ENCODE peak calls at places on chromosomes 7 and 10, in four cellular contexts. C is GM13977, P is HL-60, O is A549. V is an unnamed sample.

GRCh38 chr10:58177362-58177947 is 90.2 kb downstream of the IPMK start:
- DNase-seq in C (peak; percentile 7), P (no peak), O (peak; percentile 16), V (peak; percentile 24)

GRCh38 chr7:33722383-33723096 is 182.8 kb upstream of the BMPER start:
- DNase-seq in C (no peak), P (no peak), O (peak; percentile 73), V (no peak)

GRCh38 chr10:60951272-60951724 is 7.3 kb upstream of the RHOBTB1 start:
- DNase-seq in C (no peak), P (no peak), O (no peak), V (no peak)

GRCh38 chr7:102220929-102221850 is 65.5 kb upstream of the SH2B2 start:
- DNase-seq in C (no peak), P (no peak), O (no peak), V (no peak)

GRCh38 chr10:100315603-100316002 is 14.4 kb downstream of the PKD2L1 start:
- DNase-seq in C (no peak), P (no peak), O (no peak), V (no peak)

GRCh38 chr10:4062751-4063150 is 277.7 kb upstream of the KLF6 start:
- DNase-seq in C (no peak), P (no peak), O (no peak), V (no peak)

GRCh38 chr7:32262315-32262714 is 192.1 kb upstream of the PDE1C start:
- DNase-seq in C (no peak), P (no peak), O (no peak), V (no peak)

GRCh38 chr7:54477083-54477482 is 65.1 kb upstream of the VSTM2A start:
- DNase-seq in C (no peak), P (no peak), O (no peak), V (no peak)

GRCh38 chr7:96558530-96558929 is 151.1 kb downstream of the SEM1 start:
- DNase-seq in C (no peak), P (no peak), O (no peak), V (no peak)

GRCh38 chr10:129761573-129761972 is 202.5 kb downstream of the EBF3 start:
- DNase-seq in C (no peak), P (no peak), O (no peak), V (no peak)

GRCh38 chr10:34967411-34967880 is 122.7 kb downstream of the CUL2 start:
- DNase-seq in C (no peak), P (no peak), O (no peak), V (no peak)

GRCh38 chr7:100430450-100431285 is 1.0 kb downstream of the MEPCE start:
- DNase-seq in C (no peak), P (peak; percentile 49), O (no peak), V (no peak)

GRCh38 chr7:16916111-16916639 is 34.4 kb upstream of the AGR3 start:
- DNase-seq in C (no peak), P (no peak), O (no peak), V (no peak)

GRCh38 chr10:99394761-99395386 is 35.5 kb downstream of the GOT1 start:
- DNase-seq in C (no peak), P (no peak), O (no peak), V (no peak)

GRCh38 chr10:79178614-79179403 is 110.0 kb downstream of the ZMIZ1 start:
- DNase-seq in C (no peak), P (no peak), O (no peak), V (no peak)

GRCh38 chr7:154832557-154833138 is 170.3 kb downstream of the PAXIP1 start:
- DNase-seq in C (peak; percentile 35), P (peak; percentile 19), O (peak; percentile 22), V (peak; percentile 37)

GRCh38 chr7:7369134-7369533 is 166.5 kb downstream of the COL28A1 start:
- DNase-seq in C (no peak), P (no peak), O (no peak), V (no peak)

DNA sequence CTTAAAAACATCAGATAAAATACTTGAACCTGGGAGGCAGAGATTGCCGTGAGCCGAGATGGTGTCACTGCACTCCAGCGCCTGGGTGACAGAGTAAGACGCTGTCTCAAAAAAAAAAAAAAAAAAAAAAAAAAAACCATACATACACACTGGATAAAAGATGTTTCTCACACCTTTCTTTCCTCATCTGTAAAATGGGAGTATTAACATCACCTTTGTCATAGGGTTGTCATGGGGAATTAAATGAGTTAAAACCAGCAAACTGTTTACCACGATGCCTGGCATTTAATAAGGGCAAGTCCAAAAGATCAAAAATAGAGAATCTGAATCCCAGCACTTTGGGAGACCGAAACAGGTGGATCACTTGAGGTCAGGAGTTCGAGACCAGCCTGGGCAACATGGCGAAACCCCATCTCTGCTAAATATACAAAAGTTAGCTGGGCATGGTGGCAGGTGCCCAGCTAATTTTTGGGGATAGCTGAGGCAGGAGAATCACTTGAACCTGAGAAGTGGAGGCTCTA is 12.9 kb downstream of the LRRC20 start:
- DNase-seq in C (no peak), P (no peak), O (no peak), V (no peak)
- TF ChIP-seq CTCF in C (no peak), P (no peak), O (no peak), V (no peak)

GRCh38 chr10:110387983-110388681 is 83.4 kb upstream of the SMNDC1 start:
- DNase-seq in C (peak; percentile 68), P (no peak), O (no peak), V (peak; percentile 80)
- TF ChIP-seq CTCF in C (no peak), P (no peak), O (no peak), V (no peak)

GRCh38 chr10:25498645-25499044 is 323.8 kb downstream of the GPR158 start:
- DNase-seq in C (no peak), P (no peak), O (no peak), V (no peak)
- TF ChIP-seq CTCF in C (no peak), P (no peak), O (no peak), V (no peak)

GRCh38 chr7:22854158-22855048 is 31.8 kb upstream of the TOMM7 start:
- DNase-seq in C (peak; percentile 96), P (peak; percentile 76), O (peak; percentile 85), V (peak; percentile 96)
- TF ChIP-seq CTCF in C (no peak), P (no peak), O (no peak), V (no peak)

DNA sequence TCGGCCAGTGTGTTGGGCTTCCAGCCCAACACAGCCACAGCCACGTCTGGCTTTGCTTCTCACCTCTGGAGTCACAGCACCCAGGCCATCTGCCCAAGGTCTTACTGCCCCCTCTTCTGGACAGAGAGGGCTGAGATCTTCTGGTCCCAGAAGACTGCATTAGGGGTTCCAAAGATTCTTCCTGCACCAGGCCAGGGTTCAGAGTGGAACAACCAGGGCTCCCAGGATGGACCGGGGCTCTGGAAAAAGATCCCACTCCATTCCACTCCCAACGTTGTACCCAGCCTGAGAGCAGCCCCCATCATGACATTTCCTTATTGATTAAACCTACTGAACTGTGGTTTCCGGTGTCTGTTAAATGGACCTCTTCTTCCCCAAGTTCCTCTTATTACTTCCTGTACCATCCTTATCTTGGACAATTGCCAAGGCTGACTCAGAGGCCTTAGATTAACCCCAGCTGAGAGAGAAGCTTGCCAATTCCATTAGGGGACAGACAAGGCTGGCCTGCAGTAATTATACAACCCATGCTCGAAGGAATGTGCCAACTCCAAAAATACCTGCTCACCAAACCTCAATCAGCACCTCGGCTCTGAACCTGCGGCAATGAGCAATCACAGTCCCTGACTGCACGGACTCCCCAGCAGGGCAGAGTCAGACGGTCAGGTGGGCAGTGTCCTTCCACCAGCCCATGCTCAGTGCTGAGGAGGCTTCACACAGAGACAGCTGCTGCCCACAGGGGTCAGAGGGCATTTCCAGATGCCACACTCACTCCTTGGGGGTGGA is 47.9 kb upstream of the NPFFR1 start:
- DNase-seq in C (peak; percentile 67), P (peak; percentile 94), O (peak; percentile 62), V (peak; percentile 69)
- TF ChIP-seq CTCF in C (peak; percentile 35), P (peak; percentile 13), O (no peak), V (peak; percentile 35)

DNA sequence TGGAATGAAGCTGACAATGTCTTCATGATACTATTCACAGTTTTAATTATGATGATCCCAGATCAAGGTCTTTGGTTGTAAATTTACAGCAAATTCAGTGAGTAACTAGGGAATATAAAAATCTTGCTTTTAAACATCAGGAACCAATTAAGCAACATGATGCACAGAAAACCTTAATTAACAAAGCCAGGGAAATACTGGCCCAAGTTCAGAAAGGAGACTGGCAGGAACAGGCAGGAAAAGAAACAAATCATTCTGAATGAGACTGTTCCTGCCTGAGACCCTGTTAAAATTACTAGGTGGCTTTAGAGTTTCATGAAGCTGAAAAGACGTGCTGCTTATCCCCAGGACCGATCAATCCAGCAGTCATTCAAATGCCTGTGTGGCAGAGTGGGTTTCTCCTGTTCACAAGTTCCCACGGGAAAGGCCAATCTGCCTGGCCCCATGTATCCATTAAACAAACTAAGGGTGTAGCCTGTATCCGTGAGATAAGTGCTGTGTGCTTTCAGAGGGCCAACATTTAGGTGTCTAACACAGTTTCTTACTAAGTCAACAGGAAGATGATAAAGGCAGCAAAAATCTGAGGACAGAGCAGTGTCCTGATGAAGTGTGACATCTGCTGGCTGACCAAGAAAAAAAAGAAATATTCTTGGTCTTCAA is 34.4 kb downstream of the PUS7 start:
- DNase-seq in C (peak; percentile 30), P (no peak), O (peak; percentile 12), V (peak; percentile 32)
- TF ChIP-seq CTCF in C (peak; percentile 41), P (no peak), O (peak; percentile 67), V (peak; percentile 29)

GRCh38 chr7:47326220-47326619 is 255.7 kb downstream of the TNS3 start:
- DNase-seq in C (no peak), P (no peak), O (no peak), V (no peak)
- TF ChIP-seq CTCF in C (no peak), P (no peak), O (no peak), V (no peak)

DNA sequence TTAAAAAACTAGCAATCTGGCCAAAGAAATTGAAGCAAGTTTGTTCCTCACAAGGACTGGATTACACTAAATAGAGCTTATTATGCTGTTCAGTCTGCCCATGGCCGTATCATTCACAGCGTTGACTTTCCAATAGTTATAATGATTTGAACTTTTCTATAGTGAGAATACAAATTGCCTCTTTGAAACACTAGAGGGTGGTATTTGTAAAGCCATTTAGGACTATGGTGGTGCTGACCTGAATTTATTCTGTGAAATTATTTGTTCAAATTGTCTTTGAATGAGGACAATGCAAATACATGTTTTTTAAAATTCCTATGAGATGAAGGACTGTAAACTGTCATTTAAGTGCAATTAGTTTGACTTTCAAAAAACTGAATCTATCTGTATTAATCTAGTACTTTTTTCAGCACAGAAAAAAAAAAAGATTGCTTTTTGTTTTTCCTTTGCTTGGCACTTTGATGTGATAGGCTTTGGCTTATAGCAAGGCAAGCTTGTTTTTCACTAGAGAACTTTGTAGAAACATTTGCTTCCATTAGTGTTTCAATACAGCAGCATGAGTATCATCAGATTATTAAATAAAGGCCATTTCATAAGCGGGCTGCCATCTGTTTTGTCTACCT is 122.6 kb upstream of the TMEM229A start:
- DNase-seq in C (peak; percentile 6), P (no peak), O (peak; percentile 5), V (no peak)
- TF ChIP-seq CTCF in C (peak; percentile 50), P (peak; percentile 18), O (peak; percentile 44), V (peak; percentile 37)

GRCh38 chr10:137031-137430 is 1.8 kb downstream of the ZMYND11 start:
- DNase-seq in C (peak; percentile 50), P (no peak), O (peak; percentile 67), V (peak; percentile 37)
- TF ChIP-seq CTCF in C (peak; percentile 13), P (no peak), O (no peak), V (peak; percentile 5)

V was measured in GM10248.